ENCODE peak calls at places on chromosomes 12 and 14, in four cellular contexts. O, Q, U and P are unnamed samples. For H3K4me1, the result is how much of the 10 kb centered on the place peaks cover.

GRCh38 chr14:96167224-96168148 is 37.2 kb upstream of the BDKRB2 start:
- DNase-seq in Q (no peak), U (no peak), O (no peak), P (peak)

GRCh38 chr14:58331111-58331510 is 32.8 kb downstream of the ARID4A start:
- DNase-seq in U (peak), Q (peak), O (no peak), P (peak)

GRCh38 chr14:104795781-104796681 is 483 bp upstream of the AKT1 start:
- DNase-seq in Q (no peak), O (no peak), U (peak), P (no peak)

GRCh38 chr12:108822458-108823205 is 34.8 kb downstream of the SSH1 start:
- DNase-seq in Q (no peak), O (no peak), U (no peak), P (no peak)

GRCh38 chr14:95647926-95648325 is 38.3 kb upstream of the TCL1B start:
- DNase-seq in Q (no peak), O (no peak), U (no peak), P (no peak)

GRCh38 chr12:31859232-31859977 is 99.8 kb upstream of the RESF1 start:
- DNase-seq in O (no peak), U (no peak), Q (peak), P (no peak)

GRCh38 chr12:9634177-9634803 is 26.6 kb upstream of the KLRB1 start:
- DNase-seq in U (peak), O (no peak), Q (peak), P (no peak)

GRCh38 chr14:50677527-50678063 is 9.5 kb upstream of the SAV1 start:
- DNase-seq in U (no peak), Q (no peak), O (no peak), P (no peak)

GRCh38 chr12:130711751-130712150 is 4.3 kb downstream of the RIMBP2 start:
- DNase-seq in O (no peak), Q (no peak), U (no peak), P (no peak)

GRCh38 chr12:127582074-127582473 is 684.9 kb upstream of the TMEM132C start:
- DNase-seq in O (no peak), Q (no peak), U (no peak), P (no peak)

GRCh38 chr12:62606654-62607053 is 140.0 kb downstream of the MON2 start:
- DNase-seq in U (no peak), O (no peak), Q (no peak), P (no peak)

GRCh38 chr12:82019533-82019932 is 260.4 kb upstream of the PPFIA2 start:
- DNase-seq in O (no peak), U (no peak), Q (no peak), P (no peak)

GRCh38 chr12:120971299-120972180 is 6.8 kb upstream of the HNF1A start:
- DNase-seq in O (peak), Q (no peak), U (peak), P (peak)

GRCh38 chr14:100810861-100811461 is 15.0 kb upstream of the MEG3 start:
- DNase-seq in O (no peak), Q (no peak), U (no peak), P (no peak)
- H3K27ac ChIP-seq in O (no peak), Q (no peak), U (no peak), P (no peak)

DNA sequence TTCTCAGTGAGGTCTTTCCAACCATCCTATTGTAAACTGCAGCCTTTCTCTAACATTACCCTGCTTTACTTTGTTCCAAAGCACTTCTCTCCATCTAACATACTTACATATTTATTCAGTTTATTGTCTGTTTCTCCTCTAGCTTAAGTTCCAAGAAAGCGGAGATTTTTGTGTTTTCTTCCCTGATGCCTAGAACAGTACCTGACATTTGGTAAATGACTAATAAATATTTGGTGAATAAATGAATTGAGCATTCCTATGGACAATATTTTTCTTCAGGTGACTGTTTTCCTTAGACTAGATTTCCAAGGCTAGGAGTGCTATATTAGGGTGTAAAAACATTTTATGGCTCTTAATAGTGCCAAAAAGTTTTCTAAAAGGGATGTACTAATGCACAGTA is 2.4 kb downstream of the RACGAP1 start:
- DNase-seq in U (no peak), Q (no peak), O (no peak), P (no peak)
- H3K4me1 ChIP-seq in U (under half), Q (under half), O (under half), P (under half)

GRCh38 chr14:56073783-56074182 is 44.4 kb upstream of the PELI2 start:
- DNase-seq in U (no peak), O (no peak), Q (no peak), P (no peak)
- H3K27ac ChIP-seq in U (no peak), O (no peak), Q (no peak), P (no peak)

GRCh38 chr12:27014859-27015729 is 910 bp upstream of the TM7SF3 start:
- DNase-seq in U (no peak), O (no peak), Q (no peak), P (no peak)

GRCh38 chr12:27015730-27016076 is 1.5 kb upstream of the TM7SF3 start:
- DNase-seq in U (peak), Q (no peak), O (no peak), P (no peak)

GRCh38 chr12:27012982-27013255 is 1.3 kb downstream of the TM7SF3 start:
- DNase-seq in Q (no peak), O (no peak), U (no peak), P (no peak)

GRCh38 chr12:27013606-27014084 is 539 bp downstream of the TM7SF3 start:
- DNase-seq in Q (no peak), O (no peak), U (peak), P (no peak)

DNA sequence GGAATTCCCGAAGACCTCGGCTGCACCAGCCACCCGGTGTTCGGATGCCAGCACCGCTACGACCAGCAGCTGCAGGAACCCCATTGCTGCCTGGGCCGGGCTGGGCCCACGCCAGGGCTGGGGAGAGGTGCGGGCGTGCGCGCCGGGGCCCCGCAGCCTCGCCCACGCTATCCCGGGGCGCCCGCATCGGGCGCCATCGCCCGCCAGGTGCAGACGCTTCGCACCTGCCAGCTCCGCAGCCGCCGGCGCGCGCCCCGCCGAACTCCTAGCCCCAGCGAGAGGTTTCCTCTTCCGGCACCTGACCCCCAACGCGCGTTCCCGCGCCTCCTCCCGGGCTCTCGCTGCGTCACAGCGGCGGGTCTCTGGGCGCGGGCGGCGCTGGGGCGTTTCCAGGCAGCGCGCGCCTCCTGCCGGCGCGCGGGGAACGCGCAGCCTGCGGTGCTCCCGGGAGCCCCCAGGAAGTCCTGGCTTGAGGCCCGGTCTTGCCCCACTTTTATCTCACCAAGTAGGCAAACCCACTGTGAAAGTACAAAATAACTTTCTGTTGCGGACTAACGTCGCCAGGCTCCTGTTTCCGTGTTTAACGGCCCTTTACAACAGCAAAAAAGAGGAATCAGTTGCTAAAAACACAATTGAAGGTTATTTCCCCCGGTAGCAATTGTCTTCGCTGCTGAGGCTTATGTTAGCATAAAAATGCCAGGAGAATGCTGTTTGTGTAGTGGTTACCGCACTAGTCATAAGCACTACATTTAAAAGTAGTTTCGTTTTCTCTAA is at the start of gene TM7SF3:
- DNase-seq in Q (peak), O (peak), U (peak), P (peak)
- H3K4me1 ChIP-seq in Q (half or more), O (under half), U (under half), P (under half)

GRCh38 chr12:8612629-8613028 is at the start of gene AICDA:
- DNase-seq in U (no peak), Q (no peak), O (no peak), P (no peak)
- H3K27ac ChIP-seq in U (no peak), Q (no peak), O (no peak), P (no peak)

GRCh38 chr14:61334197-61334701 is 12.9 kb downstream of the PRKCH start:
- DNase-seq in U (peak), Q (no peak), O (no peak), P (no peak)
- H3K4me1 ChIP-seq in U (half or more), Q (under half), O (under half), P (under half)

GRCh38 chr14:91294153-91294552 is 49.6 kb upstream of the GPR68 start:
- DNase-seq in Q (no peak), U (no peak), O (no peak), P (no peak)

GRCh38 chr14:91295276-91295845 is 50.9 kb upstream of the GPR68 start:
- DNase-seq in O (no peak), Q (no peak), U (no peak), P (no peak)

GRCh38 chr14:91291786-91292405 is 47.4 kb upstream of the GPR68 start:
- DNase-seq in O (no peak), Q (no peak), U (no peak), P (no peak)

GRCh38 chr14:91292476-91292875 is 48.0 kb upstream of the GPR68 start:
- DNase-seq in O (no peak), Q (no peak), U (no peak), P (no peak)

GRCh38 chr14:91293281-91293680 is 48.8 kb upstream of the GPR68 start:
- DNase-seq in Q (no peak), O (no peak), U (no peak), P (no peak)
- H3K27ac ChIP-seq in Q (no peak), O (no peak), U (no peak), P (no peak)